ENCODE peak calls at places on chromosomes 5 and 9, in six cellular contexts. D is epithelial cell of proximal tubule; P is left ventricle myocardium superior; A is stimulated activated CD4-positive, alpha-beta T cell treated with anti-CD3 and anti-CD28 coated beads, Interleukin-4, amount 100 ng/mL, for 4 hours; O is NCI-H1417; W is PC-3. Z is an unnamed sample.

GRCh38 chr9:136614372-136614922 is 48.3 kb upstream of the EGFL7 start:
- DNase-seq in D (no peak), P (peak; percentile 66), A (no peak), O (no peak), W (no peak), Z (peak; percentile 88)

GRCh38 chr9:16985559-16986348 is 115.3 kb upstream of the BNC2 start:
- DNase-seq in D (no peak), P (no peak), A (no peak), O (no peak), W (peak; percentile 25), Z (peak; percentile 85)

GRCh38 chr9:89317282-89317681 is 1.0 kb upstream of the SECISBP2 start:
- DNase-seq in D (no peak), P (no peak), A (no peak), O (no peak), W (no peak), Z (no peak)

GRCh38 chr9:97900103-97900737 is 22.1 kb downstream of the TRMO start:
- DNase-seq in D (no peak), P (no peak), A (no peak), O (no peak), W (peak; percentile 9), Z (peak; percentile 34)

GRCh38 chr5:116492016-116492623 is 82.5 kb downstream of the SEMA6A start:
- DNase-seq in D (peak; percentile 47), P (no peak), A (no peak), O (no peak), W (peak; percentile 92), Z (peak; percentile 94)

GRCh38 chr5:38846379-38846967 is 661 bp downstream of the OSMR start:
- DNase-seq in D (no peak), P (no peak), A (no peak), O (no peak), W (no peak), Z (peak; percentile 15)

GRCh38 chr9:98191615-98192502 is 578 bp downstream of the CORO2A start:
- DNase-seq in D (no peak), P (peak; percentile 49), A (peak; percentile 13), O (no peak), W (peak; percentile 9), Z (no peak)

GRCh38 chr9:95311956-95312355 is 5.6 kb downstream of the FANCC start:
- DNase-seq in D (no peak), P (no peak), A (no peak), O (no peak), W (no peak), Z (no peak)

GRCh38 chr5:177003649-177004048 is 2.9 kb downstream of the UIMC1 start:
- DNase-seq in D (no peak), P (no peak), A (no peak), O (no peak), W (no peak), Z (no peak)

GRCh38 chr5:126973193-126973592 is 57.2 kb downstream of the MARCHF3 start:
- DNase-seq in D (no peak), P (no peak), A (no peak), O (no peak), W (no peak), Z (no peak)

GRCh38 chr9:123069010-123069481 is 35.6 kb downstream of the GPR21 start:
- DNase-seq in D (no peak), P (no peak), A (no peak), O (no peak), W (no peak), Z (peak; percentile 95)

Z was measured in astrocyte of the spinal cord.